ENCODE peak calls at places on chromosome 21, in ten cellular contexts. M is A549, X is IMR-90, V is heart left ventricle, I is HFF-Myc, Z is H1, O is PC-9, J is heart right ventricle, B is kidney, F is lower leg skin. A is an unnamed sample.

GRCh38 chr21:25997788-25998611 is 172.6 kb downstream of the APP start:
- DNase-seq in M (no peak), X (no peak), V (no peak), I (no peak), Z (no peak), O (peak; percentile 63), J (no peak), B (no peak), F (no peak), A (peak; percentile 33)

GRCh38 chr21:29378814-29379213 is 80.1 kb downstream of the BACH1 start:
- DNase-seq in M (no peak), X (peak; percentile 56), V (no peak), I (no peak), Z (no peak), O (peak; percentile 79), J (no peak), B (no peak), F (no peak), A (peak; percentile 24)

GRCh38 chr21:21309510-21309909 is 311.3 kb downstream of the NCAM2 start:
- DNase-seq in M (no peak), X (no peak), V (no peak), I (no peak), Z (no peak), O (no peak), J (no peak), B (no peak), F (no peak), A (no peak)

GRCh38 chr21:37742532-37742931 is 173.7 kb downstream of the KCNJ6 start:
- DNase-seq in M (no peak), X (peak; percentile 4), V (no peak), I (no peak), Z (no peak), O (no peak), J (no peak), B (no peak), F (no peak), A (no peak)

GRCh38 chr21:38188037-38188436 is 68.8 kb upstream of the KCNJ15 start:
- DNase-seq in M (no peak), X (no peak), V (no peak), I (no peak), Z (no peak), O (no peak), J (no peak), B (no peak), F (no peak), A (no peak)

GRCh38 chr21:32278068-32278467 is 781 bp downstream of the MIS18A start:
- DNase-seq in M (no peak), X (no peak), V (no peak), I (no peak), Z (no peak), O (no peak), J (no peak), B (no peak), F (peak; percentile 12), A (no peak)

GRCh38 chr21:16534408-16535099 is 804.8 kb downstream of the USP25 start:
- DNase-seq in M (peak; percentile 5), X (peak; percentile 32), V (peak; percentile 80), I (peak; percentile 39), Z (no peak), O (no peak), J (peak; percentile 63), B (peak; percentile 76), F (peak; percentile 79), A (peak; percentile 98)

GRCh38 chr21:32334980-32335471 is 36.4 kb downstream of the MRAP start:
- DNase-seq in M (no peak), X (no peak), V (no peak), I (peak; percentile 33), Z (no peak), O (no peak), J (no peak), B (no peak), F (no peak), A (no peak)

GRCh38 chr21:26550357-26550756 is 22.7 kb downstream of the CYYR1 start:
- DNase-seq in M (no peak), X (no peak), V (no peak), I (no peak), Z (no peak), O (no peak), J (no peak), B (no peak), F (no peak), A (no peak)

GRCh38 chr21:45969921-45970673 is 11.5 kb upstream of the COL6A1 start:
- DNase-seq in M (no peak), X (no peak), V (no peak), I (no peak), Z (no peak), O (no peak), J (no peak), B (peak; percentile 48), F (no peak), A (no peak)

GRCh38 chr21:38756746-38757145 is 49.0 kb upstream of the ETS2 start:
- DNase-seq in M (no peak), X (peak; percentile 92), V (no peak), I (no peak), Z (no peak), O (no peak), J (no peak), B (no peak), F (no peak), A (peak; percentile 58)

GRCh38 chr21:32951041-32951440 is 74.7 kb upstream of the OLIG2 start:
- DNase-seq in M (no peak), X (no peak), V (no peak), I (no peak), Z (no peak), O (no peak), J (no peak), B (no peak), F (no peak), A (no peak)

GRCh38 chr21:21396424-21396823 is 398.2 kb downstream of the NCAM2 start:
- DNase-seq in M (no peak), X (no peak), V (no peak), I (no peak), Z (no peak), O (no peak), J (no peak), B (no peak), F (no peak), A (no peak)

GRCh38 chr21:44911384-44912157 is 9.1 kb downstream of the ITGB2 start:
- DNase-seq in M (no peak), X (no peak), V (peak; percentile 86), I (no peak), Z (no peak), O (peak; percentile 84), J (peak; percentile 81), B (peak; percentile 93), F (peak; percentile 73), A (no peak)
- TF ChIP-seq CTCF in M (peak; percentile 41), X (no peak), V (no peak), I (peak; percentile 2), Z (peak; percentile 30), O (peak; percentile 76), J (no peak), B (peak; percentile 37), F (no peak), A (no peak)

GRCh38 chr21:42395910-42396625 is at the start of gene TMPRSS3:
- DNase-seq in M (no peak), X (no peak), V (no peak), I (no peak), Z (no peak), O (peak; percentile 66), J (no peak), B (no peak), F (no peak), A (no peak)
- H3K4me3 ChIP-seq in M (no peak within 1 kb of the TSS), X (no peak within 1 kb of the TSS), V (no peak within 1 kb of the TSS), I (no peak within 1 kb of the TSS), Z (no peak within 1 kb of the TSS), O (peak within 1 kb of the TSS; percentile 45), J (no peak within 1 kb of the TSS), B (peak within 1 kb of the TSS; percentile 13), F (no peak within 1 kb of the TSS), A (no peak within 1 kb of the TSS)

GRCh38 chr21:30829659-30830058 is at the start of gene KRTAP7-1:
- DNase-seq in M (no peak), X (no peak), V (no peak), I (no peak), Z (no peak), O (no peak), J (no peak), B (no peak), F (no peak), A (no peak)

DNA sequence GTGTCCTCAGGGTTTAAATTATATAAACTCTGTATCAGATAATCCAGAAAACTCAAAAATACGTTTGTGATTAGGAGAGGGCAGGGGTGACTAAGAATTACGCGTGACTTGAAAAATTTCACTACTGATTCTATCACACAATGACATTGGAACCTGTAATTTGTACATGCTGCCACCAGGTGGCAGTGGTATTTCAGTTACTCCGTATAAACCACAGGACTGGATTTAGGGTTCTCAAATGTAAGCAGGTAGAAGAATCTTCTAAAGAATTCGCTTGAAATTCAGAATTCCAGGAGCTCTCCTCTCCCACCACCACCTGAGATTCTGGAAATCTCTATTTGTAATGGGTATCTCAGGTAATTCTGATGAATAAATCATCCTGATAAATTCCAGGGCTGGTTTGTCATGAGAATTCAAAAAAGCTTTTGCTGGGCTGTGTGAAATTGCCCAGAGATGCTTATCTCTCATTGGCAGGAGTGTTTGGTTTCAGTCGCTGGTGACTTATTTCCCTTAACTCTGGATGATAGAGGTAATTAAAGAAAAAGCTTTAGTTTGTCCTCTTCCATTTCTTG is 1.7 kb upstream of the KRTAP7-1 start:
- DNase-seq in M (no peak), X (no peak), V (no peak), I (peak; percentile 2), Z (peak; percentile 77), O (no peak), J (no peak), B (no peak), F (no peak), A (peak; percentile 10)
- TF ChIP-seq CTCF in M (peak; percentile 8), X (peak; percentile 13), V (peak; percentile 45), I (peak; percentile 49), Z (peak; percentile 45), O (peak; percentile 66), J (peak; percentile 27), B (peak; percentile 42), F (no peak), A (peak; percentile 26)

DNA sequence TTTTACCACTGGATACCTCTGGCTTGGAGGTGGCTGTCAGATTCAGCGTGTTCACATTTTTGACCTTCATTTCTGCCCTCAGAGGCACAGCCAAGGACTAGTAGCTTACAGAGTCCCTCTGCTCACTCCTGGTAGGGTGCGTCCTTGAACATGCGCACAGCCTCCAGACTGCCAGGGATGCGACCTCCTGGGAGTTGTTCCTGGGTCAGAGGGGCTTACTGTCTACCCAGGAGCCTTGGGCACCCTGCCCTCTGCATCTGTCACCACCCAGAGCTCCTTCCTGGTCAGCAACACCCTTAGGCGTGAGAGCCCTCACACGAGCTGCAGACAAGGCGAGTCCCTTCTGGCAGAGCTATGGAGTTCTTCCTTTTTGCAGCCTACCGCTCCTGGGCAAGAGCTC is 1.7 kb downstream of the SLX9 start:
- DNase-seq in M (no peak), X (no peak), V (peak; percentile 61), I (no peak), Z (no peak), O (no peak), J (no peak), B (no peak), F (no peak), A (no peak)
- H3K4me3 ChIP-seq in M (no peak overlapping the region), X (no peak overlapping the region), V (peak overlapping the region; percentile 82), I (peak overlapping the region; percentile 97), Z (peak overlapping the region; percentile 88), O (peak overlapping the region; percentile 74), J (peak overlapping the region; percentile 88), B (no peak overlapping the region), F (no peak overlapping the region), A (no peak overlapping the region)

GRCh38 chr21:39911286-39911685 is 44.0 kb downstream of the PCP4 start:
- DNase-seq in M (peak; percentile 2), X (no peak), V (no peak), I (no peak), Z (no peak), O (no peak), J (no peak), B (no peak), F (no peak), A (no peak)
- TF ChIP-seq CTCF in M (no peak), X (no peak), V (no peak), I (no peak), Z (peak; percentile 40), O (no peak), J (no peak), B (peak; percentile 49), F (no peak), A (no peak)

A was measured in fibroblast of pulmonary artery.